ENCODE peak calls at places on chromosome 1, in ten cellular contexts. One of them, this sample, is unnamed. For H3K4me1, the result is how much of the 10 kb centered on the place peaks cover.

GRCh38 chr1:165403835-165404482 is 41.0 kb downstream of the RXRG start:
- DNase-seq in foreskin keratinocyte: peak
- DNase-seq in CD8-positive, alpha-beta memory T cell: no peak
- DNase-seq in SJSA1: no peak
- DNase-seq in adrenal gland: no peak
- DNase-seq in neural progenitor cell: peak
- DNase-seq in adipocyte: peak
- DNase-seq in spleen: no peak
- DNase-seq in heart right ventricle: no peak
- DNase-seq in body of pancreas: peak
- DNase-seq in this sample: peak

GRCh38 chr1:228149341-228150020 is at the start of gene GJC2:
- DNase-seq in foreskin keratinocyte: peak
- DNase-seq in CD8-positive, alpha-beta memory T cell: no peak
- DNase-seq in SJSA1: no peak
- DNase-seq in adrenal gland: peak
- DNase-seq in neural progenitor cell: peak
- DNase-seq in adipocyte: no peak
- DNase-seq in spleen: no peak
- DNase-seq in heart right ventricle: peak
- DNase-seq in body of pancreas: no peak
- DNase-seq in this sample: no peak

GRCh38 chr1:7430047-7430608 is 341.0 kb upstream of the VAMP3 start:
- DNase-seq in foreskin keratinocyte: no peak
- DNase-seq in CD8-positive, alpha-beta memory T cell: no peak
- DNase-seq in SJSA1: no peak
- DNase-seq in adrenal gland: no peak
- DNase-seq in neural progenitor cell: no peak
- DNase-seq in adipocyte: no peak
- DNase-seq in spleen: peak
- DNase-seq in heart right ventricle: no peak
- DNase-seq in body of pancreas: no peak
- DNase-seq in this sample: no peak

GRCh38 chr1:203666621-203667020 is 40.0 kb downstream of the ATP2B4 start:
- DNase-seq in foreskin keratinocyte: no peak
- DNase-seq in CD8-positive, alpha-beta memory T cell: no peak
- DNase-seq in SJSA1: no peak
- DNase-seq in adrenal gland: no peak
- DNase-seq in neural progenitor cell: no peak
- DNase-seq in adipocyte: no peak
- DNase-seq in spleen: no peak
- DNase-seq in heart right ventricle: no peak
- DNase-seq in body of pancreas: no peak
- DNase-seq in this sample: no peak

GRCh38 chr1:117609471-117609911 is 3.6 kb downstream of the TENT5C start:
- DNase-seq in foreskin keratinocyte: no peak
- DNase-seq in CD8-positive, alpha-beta memory T cell: no peak
- DNase-seq in SJSA1: no peak
- DNase-seq in adrenal gland: no peak
- DNase-seq in neural progenitor cell: no peak
- DNase-seq in adipocyte: no peak
- DNase-seq in spleen: no peak
- DNase-seq in heart right ventricle: peak
- DNase-seq in body of pancreas: peak
- DNase-seq in this sample: no peak

GRCh38 chr1:179506199-179506598 is 69.5 kb downstream of the NPHS2 start:
- DNase-seq in foreskin keratinocyte: no peak
- DNase-seq in CD8-positive, alpha-beta memory T cell: no peak
- DNase-seq in SJSA1: no peak
- DNase-seq in adrenal gland: no peak
- DNase-seq in neural progenitor cell: no peak
- DNase-seq in adipocyte: no peak
- DNase-seq in spleen: no peak
- DNase-seq in heart right ventricle: no peak
- DNase-seq in body of pancreas: no peak
- DNase-seq in this sample: no peak

GRCh38 chr1:150619576-150620509 is 9.6 kb downstream of the ENSA start:
- DNase-seq in foreskin keratinocyte: peak
- DNase-seq in CD8-positive, alpha-beta memory T cell: no peak
- DNase-seq in SJSA1: peak
- DNase-seq in adrenal gland: peak
- DNase-seq in neural progenitor cell: no peak
- DNase-seq in adipocyte: peak
- DNase-seq in spleen: no peak
- DNase-seq in heart right ventricle: no peak
- DNase-seq in body of pancreas: peak
- DNase-seq in this sample: no peak

GRCh38 chr1:241408170-241408569 is 51.2 kb upstream of the RGS7 start:
- DNase-seq in foreskin keratinocyte: no peak
- DNase-seq in CD8-positive, alpha-beta memory T cell: no peak
- DNase-seq in SJSA1: peak
- DNase-seq in adrenal gland: no peak
- DNase-seq in neural progenitor cell: peak
- DNase-seq in adipocyte: peak
- DNase-seq in spleen: no peak
- DNase-seq in heart right ventricle: no peak
- DNase-seq in body of pancreas: no peak
- DNase-seq in this sample: no peak

GRCh38 chr1:155116113-155116764 is 11.4 kb upstream of the EFNA1 start:
- DNase-seq in foreskin keratinocyte: no peak
- DNase-seq in CD8-positive, alpha-beta memory T cell: no peak
- DNase-seq in SJSA1: no peak
- DNase-seq in adrenal gland: no peak
- DNase-seq in neural progenitor cell: no peak
- DNase-seq in adipocyte: no peak
- DNase-seq in spleen: no peak
- DNase-seq in heart right ventricle: no peak
- DNase-seq in body of pancreas: no peak
- DNase-seq in this sample: peak

GRCh38 chr1:33280091-33280661 is 23.9 kb downstream of the ZNF362 start:
- DNase-seq in foreskin keratinocyte: no peak
- DNase-seq in CD8-positive, alpha-beta memory T cell: no peak
- DNase-seq in SJSA1: no peak
- DNase-seq in adrenal gland: no peak
- DNase-seq in neural progenitor cell: no peak
- DNase-seq in adipocyte: no peak
- DNase-seq in spleen: peak
- DNase-seq in heart right ventricle: no peak
- DNase-seq in body of pancreas: peak
- DNase-seq in this sample: no peak

DNA sequence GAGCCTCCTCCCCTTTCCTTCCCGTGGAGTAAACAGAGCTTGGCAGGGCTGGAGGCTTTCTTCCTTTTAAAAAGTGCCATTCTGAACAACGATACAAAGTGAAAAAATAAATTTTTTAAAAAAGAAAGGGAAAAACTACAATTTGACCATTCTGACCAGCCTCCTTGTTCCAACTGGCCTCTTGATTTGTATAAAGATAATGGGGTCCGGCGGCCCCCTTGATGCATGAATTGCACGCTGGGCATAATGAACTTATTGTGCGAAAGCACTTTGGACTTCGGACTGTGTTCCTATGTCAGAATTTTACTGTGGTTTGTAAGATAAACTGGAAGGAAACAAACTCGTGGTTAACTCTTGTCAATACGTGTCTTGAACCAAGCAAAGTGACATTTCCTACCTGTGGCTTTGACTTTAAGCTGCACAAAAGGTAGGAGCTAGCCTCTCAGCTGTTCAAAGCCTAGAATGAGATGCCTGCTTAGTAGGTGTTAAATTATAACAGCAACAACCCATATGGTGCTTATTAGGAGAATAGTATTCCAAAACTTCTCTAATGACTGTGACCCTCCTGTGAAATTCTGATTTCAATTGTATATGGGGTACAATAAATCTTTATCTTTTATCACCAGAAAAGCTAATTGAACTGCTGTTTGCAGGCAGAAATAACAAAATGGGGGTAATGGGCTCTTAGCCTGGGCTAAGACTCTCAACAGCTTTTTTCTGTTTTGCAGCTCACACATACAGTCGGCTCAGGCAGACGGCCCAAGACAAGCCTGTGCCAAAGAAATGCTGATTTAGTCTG is 9.4 kb downstream of the IRF2BP2 start:
- DNase-seq in foreskin keratinocyte: peak
- DNase-seq in CD8-positive, alpha-beta memory T cell: no peak
- DNase-seq in SJSA1: no peak
- DNase-seq in adrenal gland: peak
- DNase-seq in neural progenitor cell: no peak
- DNase-seq in adipocyte: no peak
- DNase-seq in spleen: no peak
- DNase-seq in heart right ventricle: peak
- DNase-seq in body of pancreas: peak
- DNase-seq in this sample: no peak
- H3K4me1 ChIP-seq in foreskin keratinocyte: under half
- H3K4me1 ChIP-seq in CD8-positive, alpha-beta memory T cell: half or more
- H3K4me1 ChIP-seq in SJSA1: half or more
- H3K4me1 ChIP-seq in adrenal gland: half or more
- H3K4me1 ChIP-seq in neural progenitor cell: under half
- H3K4me1 ChIP-seq in adipocyte: half or more
- H3K4me1 ChIP-seq in spleen: half or more
- H3K4me1 ChIP-seq in heart right ventricle: half or more
- H3K4me1 ChIP-seq in body of pancreas: half or more
- H3K4me1 ChIP-seq in this sample: under half

DNA sequence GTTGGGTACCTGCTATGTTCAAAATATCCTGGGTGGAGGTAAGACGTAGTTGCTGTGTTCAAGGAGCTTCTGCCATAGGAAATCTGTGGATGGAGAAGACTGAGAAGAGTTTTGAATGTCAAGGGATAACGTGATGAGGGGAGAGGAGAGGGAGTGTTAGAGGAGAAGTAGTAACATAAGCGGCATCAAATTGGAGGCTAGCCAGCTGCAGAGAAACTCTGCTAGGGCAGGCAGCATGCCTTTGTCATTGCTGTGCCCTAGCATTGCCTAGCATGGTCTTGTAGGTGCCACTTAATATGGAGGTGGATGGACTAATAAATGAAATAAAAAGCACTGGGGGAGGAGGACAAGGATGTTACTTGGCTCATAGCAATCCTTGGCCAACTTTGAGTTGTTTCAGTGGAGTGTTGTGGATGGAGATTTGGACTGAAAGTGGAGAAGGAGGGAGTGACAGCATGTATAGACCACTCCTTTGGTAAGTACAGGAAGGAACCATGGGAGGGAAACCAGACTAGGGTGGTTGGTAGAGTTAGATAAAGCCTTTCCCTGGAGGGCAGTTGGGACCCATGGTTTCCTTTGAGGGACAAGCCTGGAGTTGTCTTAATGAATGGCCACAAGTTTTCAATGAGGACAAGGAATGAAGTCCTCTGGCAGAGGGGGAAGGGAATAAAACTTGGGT is 6.3 kb downstream of the VANGL1 start:
- DNase-seq in foreskin keratinocyte: no peak
- DNase-seq in CD8-positive, alpha-beta memory T cell: no peak
- DNase-seq in SJSA1: no peak
- DNase-seq in adrenal gland: no peak
- DNase-seq in neural progenitor cell: no peak
- DNase-seq in adipocyte: no peak
- DNase-seq in spleen: no peak
- DNase-seq in heart right ventricle: no peak
- DNase-seq in body of pancreas: no peak
- DNase-seq in this sample: no peak
- H3K4me1 ChIP-seq in foreskin keratinocyte: under half
- H3K4me1 ChIP-seq in CD8-positive, alpha-beta memory T cell: under half
- H3K4me1 ChIP-seq in SJSA1: under half
- H3K4me1 ChIP-seq in adrenal gland: under half
- H3K4me1 ChIP-seq in neural progenitor cell: under half
- H3K4me1 ChIP-seq in adipocyte: under half
- H3K4me1 ChIP-seq in spleen: under half
- H3K4me1 ChIP-seq in heart right ventricle: half or more
- H3K4me1 ChIP-seq in body of pancreas: half or more
- H3K4me1 ChIP-seq in this sample: under half

GRCh38 chr1:18855573-18855972 is 3.9 kb downstream of the TAS1R2 start:
- DNase-seq in foreskin keratinocyte: no peak
- DNase-seq in CD8-positive, alpha-beta memory T cell: no peak
- DNase-seq in SJSA1: no peak
- DNase-seq in adrenal gland: peak
- DNase-seq in neural progenitor cell: no peak
- DNase-seq in adipocyte: no peak
- DNase-seq in spleen: no peak
- DNase-seq in heart right ventricle: no peak
- DNase-seq in body of pancreas: no peak
- DNase-seq in this sample: no peak

GRCh38 chr1:18859560-18859959 is at the start of gene TAS1R2:
- DNase-seq in foreskin keratinocyte: no peak
- DNase-seq in CD8-positive, alpha-beta memory T cell: no peak
- DNase-seq in SJSA1: no peak
- DNase-seq in adrenal gland: no peak
- DNase-seq in neural progenitor cell: no peak
- DNase-seq in adipocyte: no peak
- DNase-seq in spleen: no peak
- DNase-seq in heart right ventricle: no peak
- DNase-seq in body of pancreas: no peak
- DNase-seq in this sample: no peak

GRCh38 chr1:18854331-18855025 is 5.0 kb downstream of the TAS1R2 start:
- DNase-seq in foreskin keratinocyte: no peak
- DNase-seq in CD8-positive, alpha-beta memory T cell: no peak
- DNase-seq in SJSA1: no peak
- DNase-seq in adrenal gland: no peak
- DNase-seq in neural progenitor cell: no peak
- DNase-seq in adipocyte: no peak
- DNase-seq in spleen: no peak
- DNase-seq in heart right ventricle: no peak
- DNase-seq in body of pancreas: no peak
- DNase-seq in this sample: no peak

GRCh38 chr1:18858070-18858688 is 1.3 kb downstream of the TAS1R2 start:
- DNase-seq in foreskin keratinocyte: no peak
- DNase-seq in CD8-positive, alpha-beta memory T cell: no peak
- DNase-seq in SJSA1: no peak
- DNase-seq in adrenal gland: no peak
- DNase-seq in neural progenitor cell: no peak
- DNase-seq in adipocyte: no peak
- DNase-seq in spleen: no peak
- DNase-seq in heart right ventricle: no peak
- DNase-seq in body of pancreas: no peak
- DNase-seq in this sample: no peak

GRCh38 chr1:18856435-18856834 is 3.0 kb downstream of the TAS1R2 start:
- DNase-seq in foreskin keratinocyte: no peak
- DNase-seq in CD8-positive, alpha-beta memory T cell: no peak
- DNase-seq in SJSA1: no peak
- DNase-seq in adrenal gland: no peak
- DNase-seq in neural progenitor cell: no peak
- DNase-seq in adipocyte: no peak
- DNase-seq in spleen: no peak
- DNase-seq in heart right ventricle: no peak
- DNase-seq in body of pancreas: no peak
- DNase-seq in this sample: no peak
- H3K4me1 ChIP-seq in foreskin keratinocyte: under half
- H3K4me1 ChIP-seq in CD8-positive, alpha-beta memory T cell: under half
- H3K4me1 ChIP-seq in SJSA1: under half
- H3K4me1 ChIP-seq in adrenal gland: under half
- H3K4me1 ChIP-seq in neural progenitor cell: under half
- H3K4me1 ChIP-seq in adipocyte: under half
- H3K4me1 ChIP-seq in spleen: under half
- H3K4me1 ChIP-seq in heart right ventricle: under half
- H3K4me1 ChIP-seq in body of pancreas: under half
- H3K4me1 ChIP-seq in this sample: under half

DNA sequence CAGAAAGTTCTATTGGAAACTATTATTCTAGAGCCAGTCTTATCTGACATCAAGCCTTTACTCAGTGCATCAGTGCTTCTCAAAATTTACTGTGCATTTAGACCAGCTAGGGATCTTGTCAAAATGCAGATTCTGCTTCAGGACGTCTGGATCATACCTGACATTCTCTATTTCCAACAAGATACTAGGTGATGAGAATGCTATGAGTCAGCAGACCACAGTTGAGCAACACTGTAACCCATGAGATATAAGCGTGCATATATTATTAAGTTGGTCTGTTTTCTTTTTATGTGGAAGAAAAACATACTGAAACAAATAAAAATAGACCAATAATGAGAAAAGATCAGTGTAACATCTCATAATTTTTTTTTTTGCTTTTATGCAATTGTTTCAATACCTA is 40.4 kb upstream of the KCNH1 start:
- DNase-seq in foreskin keratinocyte: peak
- DNase-seq in CD8-positive, alpha-beta memory T cell: no peak
- DNase-seq in SJSA1: no peak
- DNase-seq in adrenal gland: no peak
- DNase-seq in neural progenitor cell: no peak
- DNase-seq in adipocyte: no peak
- DNase-seq in spleen: no peak
- DNase-seq in heart right ventricle: no peak
- DNase-seq in body of pancreas: no peak
- DNase-seq in this sample: no peak
- H3K4me1 ChIP-seq in foreskin keratinocyte: under half
- H3K4me1 ChIP-seq in CD8-positive, alpha-beta memory T cell: under half
- H3K4me1 ChIP-seq in SJSA1: under half
- H3K4me1 ChIP-seq in adrenal gland: under half
- H3K4me1 ChIP-seq in neural progenitor cell: under half
- H3K4me1 ChIP-seq in adipocyte: under half
- H3K4me1 ChIP-seq in spleen: under half
- H3K4me1 ChIP-seq in heart right ventricle: under half
- H3K4me1 ChIP-seq in body of pancreas: under half
- H3K4me1 ChIP-seq in this sample: under half

This sample was measured in lung.